ENCODE peak calls at places on chromosomes 13 and 19, in seven cellular contexts. M is mesenchymal stem cell, F is IMR-90, U is H9, B is neuronal stem cell, J is mesendoderm, X is trophoblast cell. L is an unnamed sample.
A peak's percentile ranks its signal among the peaks of the same experiment; 100 is the strongest.

GRCh38 chr19:38478273-38478971 is 44.9 kb downstream of the RYR1 start:
- DNase-seq in M (peak; percentile 6), F (no peak), U (peak; percentile 56), B (no peak), J (peak; percentile 72), X (no peak), L (no peak)

GRCh38 chr13:52348983-52349780 is 56.8 kb downstream of the THSD1 start:
- DNase-seq in M (peak; percentile 28), F (peak; percentile 85), U (no peak), B (no peak), J (peak; percentile 48), X (peak; percentile 24), L (no peak)

GRCh38 chr13:96075953-96076543 is 13.9 kb upstream of the HS6ST3 start:
- DNase-seq in M (peak; percentile 30), F (peak; percentile 23), U (no peak), B (no peak), J (peak; percentile 21), X (no peak), L (no peak)

GRCh38 chr13:61423879-61424278 is 8.2 kb upstream of the PCDH20 start:
- DNase-seq in M (no peak), F (no peak), U (no peak), B (no peak), J (no peak), X (no peak), L (no peak)

GRCh38 chr19:33403221-33403972 is 29.9 kb downstream of the CEBPG start:
- DNase-seq in M (no peak), F (no peak), U (no peak), B (no peak), J (no peak), X (no peak), L (no peak)

GRCh38 chr13:32246468-32246867 is 68.7 kb downstream of the ZAR1L start:
- DNase-seq in M (peak; percentile 78), F (peak; percentile 76), U (peak; percentile 84), B (peak; percentile 60), J (peak; percentile 95), X (peak; percentile 54), L (peak; percentile 80)

GRCh38 chr13:95643009-95643408 is 1.5 kb downstream of the DZIP1 start:
- DNase-seq in M (peak; percentile 50), F (no peak), U (no peak), B (no peak), J (peak; percentile 32), X (no peak), L (no peak)

GRCh38 chr19:13098291-13099072 is 4.2 kb downstream of the LYL1 start:
- DNase-seq in M (peak; percentile 55), F (no peak), U (peak; percentile 63), B (no peak), J (peak; percentile 60), X (no peak), L (no peak)

GRCh38 chr19:31450696-31451095 is 101.5 kb upstream of the TSHZ3 start:
- DNase-seq in M (no peak), F (no peak), U (no peak), B (no peak), J (peak; percentile 10), X (peak; percentile 61), L (no peak)

GRCh38 chr13:35858665-35859064 is 272.5 kb downstream of the DCLK1 start:
- DNase-seq in M (no peak), F (no peak), U (no peak), B (no peak), J (no peak), X (no peak), L (no peak)

GRCh38 chr19:45350477-45351058 is 10.0 kb downstream of the KLC3 start:
- DNase-seq in M (no peak), F (no peak), U (no peak), B (no peak), J (no peak), X (no peak), L (no peak)

GRCh38 chr19:4606921-4607678 is 32.2 kb upstream of the TNFAIP8L1 start:
- DNase-seq in M (peak; percentile 24), F (no peak), U (peak; percentile 74), B (peak; percentile 75), J (peak; percentile 68), X (no peak), L (no peak)

GRCh38 chr19:17406887-17407196 is 1.4 kb upstream of the BST2 start:
- DNase-seq in M (no peak), F (no peak), U (no peak), B (no peak), J (no peak), X (no peak), L (no peak)

GRCh38 chr19:2529473-2529918 is 53.6 kb downstream of the GADD45B start:
- DNase-seq in M (peak; percentile 99), F (peak; percentile 96), U (no peak), B (no peak), J (peak; percentile 77), X (peak; percentile 100), L (no peak)

GRCh38 chr13:100128838-100129237 is 39.9 kb downstream of the PCCA start:
- DNase-seq in M (no peak), F (no peak), U (no peak), B (no peak), J (no peak), X (no peak), L (no peak)

GRCh38 chr13:50511877-50512332 is 331.6 kb downstream of the DLEU7 start:
- DNase-seq in M (no peak), F (no peak), U (no peak), B (no peak), J (no peak), X (no peak), L (no peak)

GRCh38 chr19:23415561-23416191 is 20.4 kb upstream of the ZNF91 start:
- DNase-seq in M (peak; percentile 6), F (no peak), U (peak; percentile 95), B (peak; percentile 84), J (peak; percentile 97), X (peak; percentile 51), L (peak; percentile 89)

GRCh38 chr13:61466280-61466679 is 50.6 kb upstream of the PCDH20 start:
- DNase-seq in M (no peak), F (no peak), U (peak; percentile 36), B (no peak), J (peak; percentile 46), X (no peak), L (no peak)

GRCh38 chr13:21641629-21642028 is 29.2 kb upstream of the FGF9 start:
- DNase-seq in M (no peak), F (no peak), U (no peak), B (no peak), J (no peak), X (no peak), L (no peak)

GRCh38 chr19:35901055-35901644 is 810 bp upstream of the NFKBID start:
- DNase-seq in M (peak; percentile 68), F (peak; percentile 51), U (no peak), B (no peak), J (no peak), X (peak; percentile 71), L (no peak)

GRCh38 chr13:43008591-43008990 is 14.8 kb upstream of the DNAJC15 start:
- DNase-seq in M (no peak), F (no peak), U (no peak), B (no peak), J (no peak), X (no peak), L (no peak)

GRCh38 chr19:45440873-45441654 is 17.3 kb upstream of the ERCC1 start:
- DNase-seq in M (peak; percentile 79), F (peak; percentile 57), U (peak; percentile 72), B (no peak), J (peak; percentile 88), X (peak; percentile 86), L (no peak)

GRCh38 chr13:107942030-107942617 is 273.2 kb downstream of the LIG4 start:
- DNase-seq in M (no peak), F (no peak), U (no peak), B (no peak), J (peak; percentile 17), X (no peak), L (no peak)

DNA sequence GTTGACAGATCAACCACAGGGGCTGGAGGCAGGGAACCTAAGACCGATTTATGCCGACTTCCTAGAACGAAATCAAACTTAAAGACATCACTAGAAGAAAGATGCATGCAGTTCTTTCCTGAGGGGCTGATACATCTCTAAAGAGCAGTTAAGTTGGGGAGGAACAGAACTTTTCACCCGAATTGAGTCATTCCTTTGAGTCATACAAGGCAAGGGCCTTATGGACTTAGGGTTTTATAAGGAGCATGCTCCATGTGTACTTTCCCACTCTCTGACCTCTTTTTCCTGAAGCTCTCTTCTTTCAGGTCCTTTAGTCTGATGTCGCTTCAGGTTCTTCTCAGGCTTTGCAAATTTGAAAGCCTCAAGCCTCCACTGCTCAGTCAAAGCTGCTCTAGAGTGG is 7.9 kb upstream of the FBXL3 start:
- DNase-seq in M (peak; percentile 18), F (peak; percentile 79), U (no peak), B (no peak), J (no peak), X (no peak), L (no peak)
- H3K18ac ChIP-seq in M (no peak overlapping the region), F (no peak overlapping the region), U (no peak overlapping the region), B (no peak overlapping the region), J (no peak overlapping the region), X (no peak overlapping the region), L (no peak overlapping the region)

GRCh38 chr13:97221491-97221890 is 642 bp upstream of the MBNL2 start:
- DNase-seq in M (no peak), F (no peak), U (no peak), B (no peak), J (no peak), X (no peak), L (no peak)
- H3K18ac ChIP-seq in M (no peak overlapping the region), F (no peak overlapping the region), U (no peak overlapping the region), B (no peak overlapping the region), J (no peak overlapping the region), X (no peak overlapping the region), L (no peak overlapping the region)

GRCh38 chr19:918481-919156 is 1.5 kb downstream of the KISS1R start:
- DNase-seq in M (no peak), F (no peak), U (no peak), B (no peak), J (no peak), X (no peak), L (no peak)

GRCh38 chr19:919157-920050 is 2.3 kb downstream of the KISS1R start:
- DNase-seq in M (no peak), F (no peak), U (no peak), B (no peak), J (no peak), X (peak; percentile 92), L (peak; percentile 73)

GRCh38 chr19:916645-917322 is 349 bp upstream of the KISS1R start:
- DNase-seq in M (no peak), F (no peak), U (peak; percentile 61), B (no peak), J (no peak), X (no peak), L (peak; percentile 79)

GRCh38 chr19:917323-918151 is at the start of gene KISS1R:
- DNase-seq in M (peak; percentile 41), F (peak; percentile 34), U (peak; percentile 89), B (peak; percentile 77), J (peak; percentile 83), X (peak; percentile 63), L (peak; percentile 91)

DNA sequence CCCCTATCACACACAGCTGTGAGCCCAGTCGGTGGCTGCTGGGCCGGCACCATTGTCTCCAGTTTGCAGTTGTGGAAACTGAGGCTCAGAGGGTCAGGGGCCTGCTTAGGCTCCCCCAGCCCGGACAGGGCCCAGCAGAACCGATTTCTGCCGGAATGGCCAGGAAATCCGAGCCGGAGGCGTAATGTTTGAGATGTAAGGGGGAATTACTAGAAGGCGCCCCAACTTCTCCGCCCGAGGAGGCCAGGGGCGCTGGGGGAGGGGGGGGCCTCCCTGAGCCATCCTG is 962 bp downstream of the KISS1R start:
- DNase-seq in M (no peak), F (no peak), U (no peak), B (no peak), J (no peak), X (no peak), L (no peak)
- H3K18ac ChIP-seq in M (no peak overlapping the region), F (no peak overlapping the region), U (no peak overlapping the region), B (peak overlapping the region; percentile 80), J (no peak overlapping the region), X (no peak overlapping the region), L (no peak overlapping the region)

GRCh38 chr19:40933025-40933424 is 51.0 kb upstream of the CYP2A7 start:
- DNase-seq in M (no peak), F (no peak), U (peak; percentile 54), B (no peak), J (peak; percentile 83), X (peak; percentile 93), L (no peak)
- H3K18ac ChIP-seq in M (no peak overlapping the region), F (no peak overlapping the region), U (no peak overlapping the region), B (no peak overlapping the region), J (no peak overlapping the region), X (no peak overlapping the region), L (no peak overlapping the region)

L was measured in H1.